ENCODE peak calls at places on chromosome 18, in six cellular contexts. X is GM19239, L is AG20443, C is non-pigmented ciliary epithelial cell, D is IMR-90, F is RPMI8226. A is an unnamed sample.

GRCh38 chr18:59769105-59769865 is 72.1 kb upstream of the CCBE1 start:
- DNase-seq in D (peak), C (no peak), X (no peak), F (no peak), L (peak), A (peak)

GRCh38 chr18:58429442-58429841 is 199.4 kb downstream of the ALPK2 start:
- DNase-seq in D (no peak), X (no peak), C (no peak), L (no peak), F (no peak), A (no peak)

GRCh38 chr18:12470382-12471090 is 62.8 kb downstream of the PRELID3A start:
- DNase-seq in X (no peak), C (no peak), L (no peak), F (no peak), D (no peak), A (no peak)

GRCh38 chr18:37673196-37673595 is 107.6 kb upstream of the CELF4 start:
- DNase-seq in D (no peak), F (no peak), L (no peak), X (no peak), C (no peak), A (no peak)

GRCh38 chr18:24868760-24869237 is 408.4 kb downstream of the HRH4 start:
- DNase-seq in L (peak), C (no peak), D (peak), X (no peak), F (no peak), A (no peak)

GRCh38 chr18:62596145-62597005 is 73.5 kb downstream of the ZCCHC2 start:
- DNase-seq in D (no peak), L (peak), F (no peak), C (no peak), X (no peak), A (peak)

GRCh38 chr18:22559414-22560282 is 141.9 kb upstream of the CTAGE1 start:
- DNase-seq in L (peak), X (no peak), D (peak), C (no peak), F (no peak), A (peak)

GRCh38 chr18:46035701-46036680 is 36.1 kb downstream of the PSTPIP2 start:
- DNase-seq in D (peak), L (peak), F (no peak), C (peak), X (no peak), A (peak)

GRCh38 chr18:38966846-38967245 is 1401.2 kb upstream of the CELF4 start:
- DNase-seq in D (no peak), F (no peak), C (no peak), X (no peak), L (no peak), A (no peak)

GRCh38 chr18:23226930-23227728 is 91.8 kb downstream of the CABLES1 start:
- DNase-seq in D (peak), F (no peak), X (no peak), C (peak), L (peak), A (peak)

GRCh38 chr18:80202264-80202998 is 44.9 kb downstream of the PARD6G start:
- DNase-seq in L (no peak), C (no peak), F (no peak), X (no peak), D (no peak), A (no peak)

GRCh38 chr18:58255701-58256311 is 211.8 kb downstream of the NEDD4L start:
- DNase-seq in D (no peak), C (no peak), F (no peak), X (no peak), L (no peak), A (no peak)

GRCh38 chr18:57390044-57390443 is 37.7 kb downstream of the ST8SIA3 start:
- DNase-seq in D (no peak), X (no peak), F (no peak), C (no peak), L (no peak), A (no peak)

GRCh38 chr18:12891561-12891960 is 7.5 kb upstream of the PTPN2 start:
- DNase-seq in X (no peak), D (no peak), F (no peak), C (no peak), L (no peak), A (no peak)

GRCh38 chr18:50072146-50072545 is 122.8 kb downstream of the MYO5B start:
- DNase-seq in L (no peak), D (no peak), X (no peak), C (no peak), F (no peak), A (no peak)

GRCh38 chr18:31206787-31207381 is 44.2 kb upstream of the DSC1 start:
- DNase-seq in C (no peak), F (peak), X (no peak), L (peak), D (peak), A (peak)

GRCh38 chr18:25005602-25006375 is 346.2 kb downstream of the ZNF521 start:
- DNase-seq in F (no peak), D (peak), L (peak), C (no peak), X (no peak), A (peak)

GRCh38 chr18:72541871-72542690 is 2.1 kb downstream of the CBLN2 start:
- DNase-seq in D (no peak), C (no peak), X (no peak), F (no peak), L (peak), A (no peak)

GRCh38 chr18:33446604-33447003 is 6.1 kb upstream of the CCDC178 start:
- DNase-seq in F (no peak), C (no peak), D (no peak), X (no peak), L (no peak), A (no peak)

GRCh38 chr18:40407913-40408312 is 1547.1 kb upstream of the PIK3C3 start:
- DNase-seq in X (no peak), L (no peak), F (no peak), D (peak), C (no peak), A (peak)

GRCh38 chr18:27996792-27997191 is 180.1 kb downstream of the CDH2 start:
- DNase-seq in F (no peak), X (no peak), C (no peak), L (no peak), D (peak), A (peak)

GRCh38 chr18:58559427-58560186 is 69.3 kb downstream of the ALPK2 start:
- DNase-seq in D (peak), L (no peak), F (no peak), X (no peak), C (no peak), A (no peak)

GRCh38 chr18:49764032-49764431 is 49.3 kb downstream of the ACAA2 start:
- DNase-seq in L (no peak), C (no peak), X (no peak), F (no peak), D (peak), A (peak)

GRCh38 chr18:59272971-59273935 is at the start of gene RAX:
- DNase-seq in L (peak), X (no peak), C (no peak), D (no peak), F (no peak), A (no peak)

GRCh38 chr18:59546164-59546563 is 151.1 kb downstream of the CCBE1 start:
- DNase-seq in L (no peak), C (peak), D (peak), F (no peak), X (no peak), A (peak)

GRCh38 chr18:26536032-26536431 is 12.3 kb downstream of the KCTD1 start:
- DNase-seq in D (no peak), C (no peak), X (no peak), L (peak), F (no peak), A (no peak)

GRCh38 chr18:4203525-4203924 is 251.6 kb downstream of the DLGAP1 start:
- DNase-seq in L (no peak), C (no peak), D (no peak), F (no peak), X (no peak), A (no peak)

GRCh38 chr18:3015203-3015590 is 2.3 kb upstream of the LPIN2 start:
- DNase-seq in D (peak), L (peak), X (no peak), C (peak), F (no peak), A (peak)

GRCh38 chr18:36589857-36590543 is 238.8 kb downstream of the TPGS2 start:
- DNase-seq in F (no peak), D (peak), C (no peak), L (peak), X (no peak), A (no peak)

GRCh38 chr18:62071071-62071470 is 115.8 kb downstream of the PIGN start:
- DNase-seq in C (no peak), X (no peak), F (no peak), L (no peak), D (peak), A (no peak)

GRCh38 chr18:46174317-46175039 is 70.3 kb downstream of the HAUS1 start:
- DNase-seq in X (no peak), L (peak), F (peak), C (no peak), D (peak), A (peak)

GRCh38 chr18:63664571-63664970 is 2.9 kb upstream of the SERPINB3 start:
- DNase-seq in F (no peak), C (no peak), X (no peak), L (no peak), D (no peak), A (no peak)

GRCh38 chr18:8730080-8730827 is 24.9 kb downstream of the MTCL1 start:
- DNase-seq in C (peak), F (no peak), L (no peak), X (no peak), D (peak), A (peak)

GRCh38 chr18:63158676-63159291 is 160.8 kb downstream of the BCL2 start:
- DNase-seq in D (no peak), C (no peak), F (peak), L (no peak), X (no peak), A (no peak)

GRCh38 chr18:7169601-7170000 is 52.0 kb upstream of the LAMA1 start:
- DNase-seq in X (no peak), C (no peak), F (no peak), D (no peak), L (no peak), A (no peak)

A was measured in cardiac fibroblast.